ENCODE peak calls at places on chromosome 5, in eight cellular contexts. Q is ACHN; B is NCI-H460; T is omental fat pad; W is iPS DF 6.9; C is EH; G is neural crest cell; N is activated CD4-positive, alpha-beta T cell treated with anti-CD3 and anti-CD28 coated beads for 36 hours. O is an unnamed sample.

GRCh38 chr5:150208187-150209015 is 18.5 kb downstream of the SLC6A7 start:
- DNase-seq in Q (peak; percentile 62), N (no peak), G (no peak), C (peak; percentile 79), T (no peak), W (no peak), B (peak; percentile 91), O (no peak)

GRCh38 chr5:39876146-39876545 is 451.4 kb upstream of the DAB2 start:
- DNase-seq in B (no peak), C (no peak), T (no peak), W (no peak), G (no peak), N (no peak), Q (no peak), O (no peak)

GRCh38 chr5:73617510-73618279 is 8.3 kb upstream of the ARHGEF28 start:
- DNase-seq in N (no peak), G (no peak), Q (no peak), T (no peak), B (no peak), W (no peak), C (peak; percentile 72), O (no peak)

GRCh38 chr5:40355842-40356241 is 323.9 kb upstream of the PTGER4 start:
- DNase-seq in G (no peak), B (no peak), C (no peak), W (no peak), T (no peak), N (no peak), Q (no peak), O (no peak)

GRCh38 chr5:173775692-173776135 is 112.4 kb upstream of the CPEB4 start:
- DNase-seq in T (no peak), N (no peak), W (no peak), B (no peak), C (no peak), Q (no peak), G (no peak), O (no peak)

GRCh38 chr5:159240301-159240870 is 22.7 kb upstream of the UBLCP1 start:
- DNase-seq in Q (peak; percentile 35), T (no peak), B (peak; percentile 27), N (peak; percentile 25), W (no peak), G (no peak), C (peak; percentile 94), O (no peak)

GRCh38 chr5:28402590-28403301 is 1364.4 kb upstream of the CDH9 start:
- DNase-seq in G (no peak), C (no peak), T (no peak), B (no peak), N (no peak), Q (no peak), W (no peak), O (no peak)

GRCh38 chr5:96340357-96340756 is 92.7 kb downstream of the PCSK1 start:
- DNase-seq in T (no peak), Q (no peak), W (no peak), C (no peak), N (no peak), G (no peak), B (no peak), O (no peak)

GRCh38 chr5:119435436-119436132 is 16.7 kb upstream of the HSD17B4 start:
- DNase-seq in T (peak; percentile 54), N (peak; percentile 86), B (peak; percentile 30), G (peak; percentile 46), W (peak; percentile 57), C (peak; percentile 50), Q (peak; percentile 61), O (peak; percentile 88)

GRCh38 chr5:116554764-116555163 is 19.9 kb downstream of the SEMA6A start:
- DNase-seq in Q (no peak), T (no peak), B (no peak), C (no peak), N (no peak), G (no peak), W (no peak), O (no peak)

GRCh38 chr5:123206618-123207320 is 117.7 kb downstream of the PRDM6 start:
- DNase-seq in G (no peak), N (no peak), B (no peak), T (no peak), Q (no peak), C (peak; percentile 62), W (no peak), O (no peak)

GRCh38 chr5:178388381-178389030 is 155.9 kb upstream of the PHYKPL start:
- DNase-seq in T (no peak), Q (no peak), N (no peak), C (no peak), B (no peak), W (no peak), G (no peak), O (peak; percentile 78)

GRCh38 chr5:93174930-93175329 is 406.1 kb downstream of the NR2F1-AS1 start:
- DNase-seq in W (no peak), C (no peak), Q (no peak), N (no peak), G (no peak), T (no peak), B (no peak), O (no peak)

GRCh38 chr5:176616520-176616919 is 6.6 kb upstream of the GPRIN1 start:
- DNase-seq in C (no peak), T (no peak), W (no peak), N (no peak), Q (no peak), G (no peak), B (no peak), O (no peak)

GRCh38 chr5:116242363-116242762 is 157.5 kb downstream of the COMMD10 start:
- DNase-seq in W (no peak), T (no peak), Q (no peak), N (no peak), B (no peak), G (no peak), C (peak; percentile 74), O (no peak)

GRCh38 chr5:125198270-125198974 is 452.0 kb upstream of the ZNF608 start:
- DNase-seq in Q (peak; percentile 25), B (peak; percentile 18), N (no peak), W (no peak), C (peak; percentile 63), G (peak; percentile 27), T (peak; percentile 39), O (peak; percentile 79)

GRCh38 chr5:31415009-31415923 is 116.6 kb downstream of the DROSHA start:
- DNase-seq in B (no peak), W (no peak), T (no peak), N (no peak), C (peak; percentile 36), G (no peak), Q (no peak), O (no peak)

GRCh38 chr5:90381213-90381929 is 28.2 kb downstream of the CETN3 start:
- DNase-seq in W (no peak), T (no peak), G (no peak), N (no peak), B (no peak), Q (no peak), C (no peak), O (no peak)

GRCh38 chr5:116650544-116650943 is 75.9 kb upstream of the SEMA6A start:
- DNase-seq in N (no peak), W (no peak), T (no peak), G (no peak), C (no peak), B (no peak), Q (no peak), O (peak; percentile 62)

GRCh38 chr5:61245486-61245885 is 83.2 kb upstream of the SMIM15 start:
- DNase-seq in G (no peak), N (no peak), Q (no peak), T (no peak), W (no peak), B (no peak), C (peak; percentile 21), O (no peak)

GRCh38 chr5:68068204-68068603 is 147.4 kb upstream of the PIK3R1 start:
- DNase-seq in Q (no peak), C (peak; percentile 81), N (no peak), T (no peak), W (no peak), B (no peak), G (no peak), O (no peak)

GRCh38 chr5:168022761-168023160 is 268.7 kb upstream of the WWC1 start:
- DNase-seq in N (no peak), T (no peak), Q (no peak), W (no peak), C (no peak), G (no peak), B (no peak), O (no peak)

GRCh38 chr5:154885438-154885837 is 27.0 kb downstream of the CNOT8 start:
- DNase-seq in G (no peak), B (no peak), T (no peak), C (no peak), Q (no peak), W (no peak), N (no peak), O (no peak)

GRCh38 chr5:180785151-180785781 is 17.3 kb downstream of the MGAT1 start:
- DNase-seq in C (peak; percentile 93), Q (no peak), T (no peak), B (no peak), G (no peak), W (no peak), N (no peak), O (peak; percentile 81)

GRCh38 chr5:9813305-9813704 is 183.2 kb upstream of the TAS2R1 start:
- DNase-seq in W (no peak), T (no peak), G (no peak), C (no peak), N (no peak), B (no peak), Q (no peak), O (no peak)

GRCh38 chr5:34585601-34586104 is 70.5 kb upstream of the RAI14 start:
- DNase-seq in G (no peak), W (no peak), Q (no peak), B (no peak), C (peak; percentile 58), T (no peak), N (peak; percentile 5), O (no peak)

GRCh38 chr5:108634251-108634950 is 113.3 kb upstream of the FER start:
- DNase-seq in N (no peak), Q (no peak), G (no peak), C (peak; percentile 47), W (no peak), T (no peak), B (no peak), O (no peak)

GRCh38 chr5:30918171-30918570 is 275.3 kb upstream of the CDH6 start:
- DNase-seq in W (no peak), T (no peak), B (no peak), G (no peak), Q (peak; percentile 23), N (no peak), C (no peak), O (no peak)

GRCh38 chr5:64939772-64940510 is 171.2 kb downstream of the CWC27 start:
- DNase-seq in C (peak; percentile 41), N (no peak), T (no peak), W (no peak), B (peak; percentile 19), G (peak; percentile 4), Q (no peak), O (peak; percentile 52)

GRCh38 chr5:411728-412127 is 31.2 kb upstream of the EXOC3 start:
- DNase-seq in Q (no peak), W (no peak), B (no peak), N (peak; percentile 67), G (no peak), T (no peak), C (no peak), O (peak; percentile 25)

O was measured in posterior vena cava.